ENCODE peak calls at places on chromosome 21, in four cellular contexts. U is sigmoid colon, D is fibroblast of the aortic adventitia, P is BJ. L is an unnamed sample.

GRCh38 chr21:29271927-29272333 is 26.8 kb upstream of the BACH1 start:
- DNase-seq in D (no peak), P (no peak), U (no peak), L (peak; percentile 70)

GRCh38 chr21:45430521-45431501 is 25.8 kb downstream of the COL18A1 start:
- DNase-seq in P (no peak), D (no peak), U (no peak), L (peak; percentile 76)

GRCh38 chr21:45607021-45607921 is 36.3 kb upstream of the PCBP3 start:
- DNase-seq in P (no peak), U (no peak), D (no peak), L (peak; percentile 26)

GRCh38 chr21:45142469-45142868 is 68.1 kb downstream of the ADARB1 start:
- DNase-seq in P (no peak), D (peak; percentile 64), U (peak; percentile 71), L (peak; percentile 86)

GRCh38 chr21:45865106-45865835 is 116.3 kb upstream of the COL6A1 start:
- DNase-seq in D (peak; percentile 87), P (peak; percentile 63), U (no peak), L (peak; percentile 74)

GRCh38 chr21:45460611-45461368 is 55.8 kb downstream of the COL18A1 start:
- DNase-seq in P (peak; percentile 72), U (no peak), D (peak; percentile 90), L (peak; percentile 93)

GRCh38 chr21:45988366-45989347 is 7.1 kb downstream of the COL6A1 start:
- DNase-seq in D (no peak), U (peak; percentile 63), P (no peak), L (no peak)

GRCh38 chr21:45405271-45405818 is 380 bp downstream of the COL18A1 start:
- DNase-seq in D (peak; percentile 11), U (peak; percentile 82), P (no peak), L (peak; percentile 57)

GRCh38 chr21:26043891-26044290 is 126.7 kb downstream of the APP start:
- DNase-seq in D (no peak), P (no peak), U (no peak), L (peak; percentile 36)

GRCh38 chr21:33428669-33429068 is 25.5 kb downstream of the IFNGR2 start:
- DNase-seq in D (peak; percentile 13), P (no peak), U (no peak), L (no peak)

GRCh38 chr21:44951186-44951915 is 11.5 kb downstream of the SLX9 start:
- DNase-seq in P (no peak), D (no peak), U (no peak), L (no peak)

GRCh38 chr21:45559216-45560105 is 17.2 kb upstream of the SLC19A1 start:
- DNase-seq in U (peak; percentile 57), P (no peak), D (no peak), L (no peak)

GRCh38 chr21:46127239-46128105 is 27.9 kb downstream of the FTCD start:
- DNase-seq in P (no peak), D (no peak), U (peak; percentile 63), L (no peak)

GRCh38 chr21:46097826-46098286 is at the start of gene COL6A2:
- DNase-seq in D (peak; percentile 53), P (no peak), U (peak; percentile 91), L (peak; percentile 74)

GRCh38 chr21:41761211-41762181 is 5.4 kb downstream of the RIPK4 start:
- DNase-seq in U (peak; percentile 75), P (peak; percentile 20), D (peak; percentile 10), L (no peak)
- H3K4me3 ChIP-seq in U (no peak overlapping the region), P (no peak overlapping the region), D (no peak overlapping the region), L (no peak overlapping the region)

GRCh38 chr21:32331444-32332305 is 33.0 kb downstream of the MRAP start:
- DNase-seq in D (no peak), U (peak; percentile 39), P (no peak), L (no peak)
- TF ChIP-seq CTCF in D (no peak), U (no peak), P (no peak), L (no peak)

DNA sequence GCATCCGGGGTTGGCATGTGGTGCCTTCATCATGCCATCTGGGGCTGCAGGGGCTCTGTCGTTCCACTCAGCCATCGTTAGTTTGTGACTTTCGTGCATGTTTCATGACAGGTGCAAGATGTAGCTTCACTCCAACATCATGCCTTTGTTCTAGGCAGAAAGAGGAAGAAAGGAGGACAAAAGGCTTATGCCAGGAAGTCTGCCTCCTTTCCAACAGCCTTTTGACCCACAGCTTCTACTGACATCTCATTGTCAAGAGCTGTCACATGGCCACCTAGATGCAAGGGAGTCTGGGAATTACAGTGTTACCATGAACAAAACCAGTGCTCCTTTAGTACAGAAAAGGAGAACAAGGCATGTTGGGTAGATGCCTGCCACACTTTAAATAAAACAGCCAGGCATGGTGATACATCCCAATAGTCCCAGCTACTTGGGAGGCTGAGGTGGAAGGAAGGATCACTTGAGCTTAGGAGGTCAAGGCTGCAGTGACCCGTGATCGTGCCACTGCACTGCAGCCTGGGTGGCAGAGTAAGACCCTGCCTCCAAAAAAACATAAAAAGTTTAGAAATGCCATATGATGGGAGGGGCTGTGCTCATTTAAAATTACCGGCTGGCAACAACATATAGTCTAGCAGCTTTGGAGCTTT is 7.3 kb downstream of the DOP1B start:
- DNase-seq in D (no peak), P (no peak), U (no peak), L (no peak)
- H3K4me3 ChIP-seq in D (no peak overlapping the region), P (no peak overlapping the region), U (no peak overlapping the region), L (no peak overlapping the region)

GRCh38 chr21:41745971-41746743 is 20.7 kb downstream of the RIPK4 start:
- DNase-seq in P (no peak), D (no peak), U (no peak), L (no peak)
- TF ChIP-seq CTCF in P (no peak), D (no peak), U (no peak), L (no peak)

DNA sequence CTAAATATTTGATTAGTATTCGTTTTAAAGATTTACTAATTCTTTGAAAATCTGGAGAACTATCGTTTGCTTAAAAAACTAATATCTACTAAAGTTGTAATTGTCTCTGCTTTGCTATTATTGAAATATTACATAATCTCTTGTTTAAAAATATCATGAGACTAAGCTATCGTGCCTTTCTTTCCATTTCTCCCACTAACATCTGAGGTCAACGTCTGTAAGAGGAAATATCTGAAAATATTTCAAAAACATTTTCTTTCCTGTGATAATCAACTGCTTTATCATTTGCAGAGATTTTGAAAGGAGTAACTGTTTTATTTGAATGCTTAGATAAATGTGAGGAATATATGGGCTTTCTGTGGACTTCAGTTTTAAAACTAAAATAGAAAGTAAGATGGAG is 694.1 kb downstream of the USP25 start:
- DNase-seq in P (no peak), U (no peak), D (peak; percentile 51), L (no peak)
- H3K4me3 ChIP-seq in P (no peak overlapping the region), U (peak overlapping the region; percentile 26), D (peak overlapping the region; percentile 41), L (peak overlapping the region; percentile 19)

L was measured in fibroblast of villous mesenchyme.